ENCODE peak calls at places on chromosomes 2 and 18, in four cellular contexts. E is HepG2, N is K562, D is H1. G is an unnamed sample.

GRCh38 chr18:24189007-24189528 is 50.2 kb downstream of the CABYR start:
- DNase-seq in E (no peak), N (no peak), D (no peak), G (no peak)

GRCh38 chr2:57881998-57882884 is 164.4 kb upstream of the VRK2 start:
- DNase-seq in E (peak; percentile 35), N (no peak), D (no peak), G (no peak)

GRCh38 chr2:55138546-55139288 is 88.5 kb upstream of the RTN4 start:
- DNase-seq in E (no peak), N (no peak), D (no peak), G (no peak)

GRCh38 chr2:134839649-134840048 is 1.2 kb downstream of the ACMSD start:
- DNase-seq in E (no peak), N (no peak), D (no peak), G (no peak)

GRCh38 chr2:235287369-235287722 is 206.5 kb upstream of the AGAP1 start:
- DNase-seq in E (no peak), N (no peak), D (no peak), G (no peak)

GRCh38 chr2:128236491-128237035 is 82.1 kb downstream of the HS6ST1 start:
- DNase-seq in E (no peak), N (no peak), D (no peak), G (no peak)

GRCh38 chr2:230895536-230896345 is 29.3 kb downstream of the GPR55 start:
- DNase-seq in E (no peak), N (no peak), D (no peak), G (no peak)

GRCh38 chr2:8573234-8573941 is 108.5 kb upstream of the ID2 start:
- DNase-seq in E (peak; percentile 47), N (no peak), D (no peak), G (no peak)

GRCh38 chr2:201348758-201349157 is 8.4 kb downstream of the FLACC1 start:
- DNase-seq in E (peak; percentile 31), N (no peak), D (no peak), G (no peak)

GRCh38 chr2:240926516-240927389 is 20.6 kb downstream of the CROCC2 start:
- DNase-seq in E (no peak), N (no peak), D (no peak), G (no peak)

GRCh38 chr2:121480826-121481225 is 49.9 kb upstream of the RNU4ATAC start:
- DNase-seq in E (no peak), N (no peak), D (no peak), G (peak; percentile 8)

GRCh38 chr18:28823506-28824182 is 646.7 kb upstream of the CDH2 start:
- DNase-seq in E (no peak), N (no peak), D (no peak), G (no peak)

DNA sequence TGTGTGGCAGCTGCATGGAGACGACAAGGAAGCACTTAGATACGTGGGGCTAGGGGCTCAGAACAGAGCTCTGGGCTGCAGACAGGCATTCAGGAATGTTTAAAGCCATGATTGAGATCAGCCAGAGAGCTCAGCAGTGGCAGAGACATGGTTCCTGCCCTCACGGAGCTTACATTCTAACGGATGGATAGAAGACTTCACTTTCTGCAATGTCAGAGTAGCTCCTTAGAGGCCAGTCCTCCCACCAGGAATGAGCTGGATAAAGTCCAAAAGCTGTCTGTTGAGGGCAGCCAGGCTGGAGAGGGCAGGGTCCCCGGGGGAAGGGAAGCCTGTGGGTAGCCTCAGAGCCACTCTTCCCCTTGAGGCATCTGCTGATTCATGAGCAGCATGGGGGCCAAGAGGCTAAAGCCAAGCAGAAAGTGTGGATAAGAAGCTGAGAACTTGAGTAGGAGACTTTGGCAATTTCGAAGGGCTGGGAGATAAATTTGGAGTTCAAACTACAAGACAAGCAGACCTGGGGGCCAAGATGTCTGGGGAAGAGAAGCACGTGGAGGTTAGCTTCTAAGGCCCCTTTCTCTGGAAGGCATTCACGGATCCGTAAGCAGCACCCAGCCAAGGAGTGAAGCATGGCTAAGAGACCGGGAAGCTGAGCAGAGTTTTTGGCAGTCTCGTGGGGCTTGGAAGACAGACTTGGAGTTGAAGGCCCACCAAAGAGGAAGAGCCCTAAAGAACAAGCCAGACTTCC is 9.7 kb upstream of the CIB4 start:
- DNase-seq in E (no peak), N (no peak), D (no peak), G (no peak)
- TF ChIP-seq JUN in E (no peak), N (no peak), D (no peak), G (no peak)

GRCh38 chr2:170819941-170820646 is 3.4 kb downstream of the GAD1 start:
- DNase-seq in E (no peak), N (no peak), D (no peak), G (no peak)
- TF ChIP-seq EZH2 in E (no peak), N (no peak), D (peak; percentile 84), G (peak; percentile 83)

GRCh38 chr2:205563646-205564045 is 118.7 kb upstream of the NRP2 start:
- DNase-seq in E (no peak), N (peak; percentile 30), D (no peak), G (no peak)
- TF ChIP-seq JUN in E (no peak), N (no peak), D (no peak), G (no peak)

GRCh38 chr2:107988108-107988507 is 1.8 kb downstream of the SLC5A7 start:
- DNase-seq in E (no peak), N (no peak), D (no peak), G (no peak)

GRCh38 chr2:107990718-107991117 is 4.4 kb downstream of the SLC5A7 start:
- DNase-seq in E (no peak), N (no peak), D (no peak), G (no peak)

GRCh38 chr2:107984667-107985066 is 1.7 kb upstream of the SLC5A7 start:
- DNase-seq in E (no peak), N (no peak), D (no peak), G (no peak)

GRCh38 chr2:107989445-107989844 is 3.1 kb downstream of the SLC5A7 start:
- DNase-seq in E (no peak), N (no peak), D (no peak), G (no peak)

DNA sequence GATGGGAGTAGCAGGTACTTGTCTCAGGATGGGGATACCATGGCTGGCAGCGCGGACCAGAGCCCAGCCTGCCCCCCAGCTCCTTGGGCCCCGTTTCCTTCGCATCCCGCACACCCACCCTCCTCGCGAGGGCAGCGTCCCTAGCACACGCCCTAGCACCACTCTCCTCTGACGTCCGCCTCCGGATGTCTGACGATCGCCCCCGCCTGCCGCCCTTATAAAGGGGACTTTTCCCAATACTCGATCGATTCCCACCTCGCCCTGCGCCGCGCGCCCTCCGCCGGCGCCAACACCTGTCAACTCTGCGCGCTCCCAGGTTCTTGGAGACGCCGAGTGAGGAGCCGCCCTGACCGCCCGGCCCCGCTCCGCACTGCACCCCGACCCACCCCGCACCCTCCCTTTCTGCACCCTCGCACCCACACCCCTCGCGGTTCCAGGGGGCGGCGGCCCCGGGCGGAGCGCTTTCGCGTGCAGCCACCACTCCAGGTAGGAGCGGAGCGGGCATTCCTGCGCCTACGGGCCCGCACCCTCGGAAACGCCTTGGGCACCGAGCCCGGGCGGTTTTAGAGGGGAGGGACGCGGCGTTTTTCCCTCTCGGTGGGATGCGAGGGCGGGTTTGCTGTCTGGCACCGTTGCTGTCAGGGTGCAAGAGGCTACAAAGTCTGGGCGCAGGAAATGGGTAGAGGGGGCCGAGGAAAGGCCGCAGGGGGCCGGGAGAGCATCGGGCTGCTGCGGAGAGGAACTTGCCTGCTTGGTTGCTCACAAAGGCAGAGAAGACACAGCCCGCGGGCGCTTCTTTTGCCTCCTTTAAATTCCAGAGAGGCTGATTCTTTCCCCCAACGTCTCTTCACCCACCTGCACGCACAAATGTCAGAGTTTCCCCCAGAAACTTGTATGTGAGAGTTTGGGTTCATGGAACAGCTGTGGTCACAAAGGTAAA is at the start of gene SLC5A7:
- DNase-seq in E (no peak), N (no peak), D (peak; percentile 7), G (no peak)
- TF ChIP-seq EZH2 in E (no peak), N (no peak), D (no peak), G (no peak)

G was measured in endothelial cell of umbilical vein.